ENCODE peak calls at places on chromosomes 5 and 9, in six cellular contexts. J, L, T, R, U and K are unnamed samples.

GRCh38 chr9:89558948-89559347 is 45.9 kb upstream of the GADD45G start:
- DNase-seq in U (no peak), L (no peak), T (no peak), R (no peak), J (no peak), K (no peak)

GRCh38 chr9:108271646-108272349 is 584.0 kb downstream of the ACTL7B start:
- DNase-seq in J (no peak), T (no peak), R (no peak), U (peak; percentile 64), L (peak; percentile 32), K (no peak)

GRCh38 chr9:125585503-125586172 is 121.4 kb downstream of the MAPKAP1 start:
- DNase-seq in R (no peak), L (no peak), U (no peak), T (no peak), J (no peak), K (no peak)

GRCh38 chr9:114855488-114855887 is 49.6 kb upstream of the TNFSF15 start:
- DNase-seq in L (no peak), J (no peak), U (no peak), T (no peak), R (no peak), K (no peak)

GRCh38 chr9:107827304-107827703 is 337.7 kb upstream of the KLF4 start:
- DNase-seq in L (no peak), U (no peak), J (no peak), T (no peak), R (no peak), K (no peak)

GRCh38 chr9:31637265-31637664 is 747.2 kb upstream of the ACO1 start:
- DNase-seq in L (no peak), J (no peak), U (no peak), R (no peak), T (no peak), K (no peak)

GRCh38 chr5:17228833-17229291 is 11.4 kb downstream of the BASP1 start:
- DNase-seq in L (no peak), J (no peak), R (no peak), T (no peak), U (no peak), K (no peak)

GRCh38 chr5:12023614-12024241 is 119.5 kb upstream of the CTNND2 start:
- DNase-seq in J (no peak), L (peak; percentile 49), R (no peak), U (no peak), T (no peak), K (no peak)

GRCh38 chr5:126641387-126641786 is 40.6 kb downstream of the PHAX start:
- DNase-seq in L (no peak), U (no peak), R (no peak), J (no peak), T (no peak), K (no peak)

GRCh38 chr5:142323480-142324376 is 1.1 kb downstream of the SPRY4 start:
- DNase-seq in R (no peak), L (peak; percentile 30), T (no peak), J (no peak), U (peak; percentile 84), K (no peak)

GRCh38 chr5:142590451-142591240 is 95.2 kb downstream of the FGF1 start:
- DNase-seq in L (no peak), T (no peak), U (no peak), J (no peak), R (no peak), K (no peak)

GRCh38 chr5:72387985-72388384 is 67.8 kb downstream of the PTCD2 start:
- DNase-seq in T (no peak), J (no peak), R (no peak), U (no peak), L (peak; percentile 69), K (no peak)

GRCh38 chr9:85658716-85659115 is 83.0 kb downstream of the AGTPBP1 start:
- DNase-seq in R (no peak), J (no peak), U (no peak), L (no peak), T (no peak), K (no peak)

GRCh38 chr5:116650544-116650943 is 75.9 kb upstream of the SEMA6A start:
- DNase-seq in U (no peak), J (no peak), L (no peak), R (peak; percentile 20), T (no peak), K (no peak)

GRCh38 chr9:95437559-95437958 is 79.2 kb downstream of the PTCH1 start:
- DNase-seq in L (no peak), T (no peak), R (no peak), U (no peak), J (no peak), K (no peak)

GRCh38 chr9:127921592-127922120 is 4.8 kb upstream of the ST6GALNAC4 start:
- DNase-seq in U (peak; percentile 89), L (no peak), T (peak; percentile 79), J (no peak), R (peak; percentile 67), K (no peak)
- TF ChIP-seq POLR2A in U (no peak), L (no peak), T (no peak), J (no peak), R (no peak), K (no peak)

GRCh38 chr5:150446103-150446502 is 3.4 kb downstream of the RPS14 start:
- DNase-seq in R (no peak), T (no peak), L (no peak), U (no peak), J (no peak), K (no peak)

GRCh38 chr5:150447188-150447587 is 2.4 kb downstream of the RPS14 start:
- DNase-seq in L (no peak), J (no peak), R (no peak), T (no peak), U (no peak), K (no peak)

GRCh38 chr5:150448353-150448752 is 1.2 kb downstream of the RPS14 start:
- DNase-seq in L (no peak), J (no peak), T (no peak), U (no peak), R (no peak), K (no peak)

GRCh38 chr5:150444770-150445169 is 4.8 kb downstream of the RPS14 start:
- DNase-seq in U (no peak), T (no peak), L (no peak), R (no peak), J (no peak), K (no peak)

GRCh38 chr5:150446583-150446982 is 3.0 kb downstream of the RPS14 start:
- DNase-seq in T (no peak), J (no peak), R (no peak), U (no peak), L (no peak), K (no peak)
- TF ChIP-seq POLR2A in T (no peak), J (no peak), R (no peak), U (no peak), L (no peak), K (no peak)

GRCh38 chr5:144369001-144369400 is 198.3 kb downstream of the KCTD16 start:
- DNase-seq in R (no peak), U (no peak), J (no peak), T (no peak), L (no peak), K (no peak)
- TF ChIP-seq POLR2A in R (no peak), U (no peak), J (no peak), T (no peak), L (no peak), K (no peak)

GRCh38 chr5:174622067-174622466 is 102.3 kb upstream of the MSX2 start:
- DNase-seq in T (no peak), U (no peak), R (no peak), J (no peak), L (no peak), K (peak; percentile 34)
- TF ChIP-seq POLR2A in T (no peak), U (no peak), R (no peak), J (no peak), L (no peak), K (no peak)